ENCODE peak calls at places on chromosomes 4 and X, in nine cellular contexts. D is T47D, C is Kasumi-1, Z is EH, W is NCI-H1436 treated with DMSO at 0.1 percent for 48 hours, Y is non-pigmented ciliary epithelial cell, A is iris pigment epithelial cell, V is SW480, X is right cardiac atrium. K is an unnamed sample.

GRCh38 chr4:108168672-108169562 is at the start of gene LEF1:
- DNase-seq in Y (no peak), D (peak), X (peak), W (no peak), A (peak), V (peak), Z (peak), C (no peak), K (peak)

GRCh38 chr4:76831475-76832390 is 66.2 kb downstream of the SOWAHB start:
- DNase-seq in D (no peak), C (no peak), V (no peak), A (peak), W (no peak), Z (peak), X (no peak), Y (no peak), K (no peak)

GRCh38 chr4:53128959-53129358 is 236.9 kb downstream of the SCFD2 start:
- DNase-seq in X (no peak), W (no peak), C (no peak), Z (no peak), A (no peak), D (no peak), Y (no peak), V (no peak), K (peak)

GRCh38 chr4:20723019-20723418 is 22.8 kb downstream of the PACRGL start:
- DNase-seq in Z (peak), A (peak), C (no peak), D (no peak), W (no peak), V (no peak), Y (no peak), X (no peak), K (no peak)

GRCh38 chr4:139300431-139301142 is 718 bp upstream of the NAA15 start:
- DNase-seq in X (no peak), D (no peak), A (peak), C (peak), Z (peak), V (peak), Y (no peak), W (no peak), K (peak)

GRCh38 chr4:150656882-150657281 is 74.9 kb downstream of the MAB21L2 start:
- DNase-seq in Z (no peak), Y (no peak), A (no peak), X (no peak), W (no peak), D (no peak), V (no peak), C (peak), K (no peak)

GRCh38 chr4:139042981-139043460 is 27.4 kb downstream of the NOCT start:
- DNase-seq in Y (no peak), D (no peak), V (no peak), Z (no peak), A (no peak), X (peak), W (no peak), C (no peak), K (no peak)

GRCh38 chr4:15493411-15493810 is 23.7 kb downstream of the CC2D2A start:
- DNase-seq in A (peak), W (no peak), Y (no peak), V (no peak), X (no peak), C (no peak), D (no peak), Z (no peak), K (no peak)

GRCh38 chr4:8239661-8240060 is 29.9 kb upstream of the HTRA3 start:
- DNase-seq in Y (no peak), V (no peak), D (no peak), W (no peak), Z (no peak), A (no peak), C (no peak), X (peak), K (no peak)

GRCh38 chr4:143961084-143961483 is 55.7 kb upstream of the GYPE start:
- DNase-seq in A (no peak), C (no peak), X (no peak), Z (no peak), D (no peak), V (no peak), W (no peak), Y (no peak), K (no peak)

GRCh38 chrX:781216-782211 is 150.9 kb downstream of the SHOX start:
- DNase-seq in Z (no peak), D (no peak), Y (no peak), C (no peak), V (no peak), W (no peak), A (no peak), X (no peak), K (no peak)

GRCh38 chr4:142961866-142962265 is 115.8 kb upstream of the INPP4B start:
- DNase-seq in Y (no peak), W (no peak), A (no peak), X (no peak), C (peak), D (no peak), Z (no peak), V (no peak), K (no peak)

GRCh38 chrX:85140963-85141362 is 102.6 kb downstream of the SATL1 start:
- DNase-seq in W (no peak), D (no peak), A (no peak), Y (no peak), C (no peak), Z (no peak), X (no peak), V (no peak), K (no peak)

GRCh38 chr4:53315300-53315699 is 50.6 kb downstream of the SCFD2 start:
- DNase-seq in A (no peak), X (no peak), D (no peak), W (no peak), V (no peak), Z (no peak), C (no peak), Y (no peak), K (no peak)

GRCh38 chr4:7630559-7631287 is 196.0 kb upstream of the PSAPL1 start:
- DNase-seq in C (no peak), Z (peak), D (no peak), A (peak), W (no peak), V (peak), Y (peak), X (peak), K (peak)

GRCh38 chrX:139889760-139890159 is 43.1 kb downstream of the ATP11C start:
- DNase-seq in X (no peak), C (no peak), W (no peak), Z (peak), D (no peak), Y (no peak), V (no peak), A (peak), K (peak)

GRCh38 chrX:152912641-152913040 is 14.8 kb downstream of the ZNF185 start:
- DNase-seq in A (no peak), C (no peak), D (no peak), Z (no peak), V (no peak), W (no peak), Y (no peak), X (no peak), K (no peak)

GRCh38 chrX:20461576-20461975 is 194.9 kb upstream of the RPS6KA3 start:
- DNase-seq in W (no peak), D (no peak), V (no peak), Y (no peak), Z (peak), C (no peak), A (peak), X (no peak), K (peak)

GRCh38 chr4:33013280-33013679 is 2293.1 kb downstream of the PCDH7 start:
- DNase-seq in X (no peak), Y (no peak), A (no peak), W (no peak), V (no peak), Z (no peak), C (no peak), D (no peak), K (no peak)

GRCh38 chr4:119841361-119841760 is 212.8 kb upstream of the PDE5A start:
- DNase-seq in X (no peak), A (no peak), V (no peak), Y (no peak), W (no peak), C (no peak), Z (peak), D (no peak), K (no peak)

GRCh38 chr4:100819505-100819904 is 301.7 kb upstream of the EMCN start:
- DNase-seq in C (no peak), D (no peak), W (no peak), X (no peak), Y (no peak), Z (no peak), V (no peak), A (no peak), K (no peak)

GRCh38 chr4:13881880-13882279 is 254.4 kb upstream of the BOD1L1 start:
- DNase-seq in V (no peak), C (no peak), D (no peak), A (no peak), Y (no peak), Z (peak), X (no peak), W (no peak), K (peak)

GRCh38 chrX:773292-774025 is 142.9 kb downstream of the SHOX start:
- DNase-seq in A (no peak), Y (no peak), X (no peak), D (no peak), W (no peak), V (no peak), Z (no peak), C (no peak), K (no peak)

GRCh38 chr4:17763931-17764330 is 17.5 kb downstream of the FAM184B start:
- DNase-seq in C (no peak), D (no peak), V (no peak), X (no peak), Y (no peak), Z (no peak), W (no peak), A (no peak), K (no peak)

GRCh38 chrX:104270916-104271512 is 16.3 kb upstream of the ESX1 start:
- DNase-seq in W (no peak), A (peak), X (no peak), Z (peak), Y (no peak), D (no peak), C (peak), V (peak), K (peak)

GRCh38 chr4:10917475-10918103 is 233.0 kb upstream of the CLNK start:
- DNase-seq in A (no peak), W (peak), Y (no peak), Z (no peak), X (no peak), V (no peak), C (no peak), D (no peak), K (no peak)

GRCh38 chr4:4981427-4981826 is 37.8 kb downstream of the CYTL1 start:
- DNase-seq in C (no peak), A (no peak), D (no peak), X (no peak), Z (peak), W (no peak), Y (no peak), V (no peak), K (peak)

GRCh38 chrX:14672611-14673172 is 143.4 kb downstream of the GLRA2 start:
- DNase-seq in C (no peak), D (no peak), A (no peak), W (no peak), V (no peak), Z (no peak), Y (no peak), X (no peak), K (no peak)

GRCh38 chr4:123699823-123700822 is 303.5 kb downstream of the SPRY1 start:
- DNase-seq in D (no peak), X (no peak), Z (peak), A (peak), C (no peak), V (no peak), Y (peak), W (no peak), K (peak)

GRCh38 chrX:37349131-37350033 is at the start of gene PRRG1:
- DNase-seq in C (no peak), D (no peak), A (peak), V (peak), X (peak), Y (no peak), W (no peak), Z (peak), K (peak)

GRCh38 chr4:40562208-40562607 is 67.5 kb downstream of the RBM47 start:
- DNase-seq in D (no peak), V (no peak), W (no peak), C (no peak), Z (no peak), A (no peak), X (no peak), Y (no peak), K (no peak)

GRCh38 chr4:78100060-78100459 is 42.9 kb downstream of the FRAS1 start:
- DNase-seq in A (no peak), W (no peak), Z (peak), X (no peak), D (no peak), Y (no peak), C (no peak), V (no peak), K (no peak)

GRCh38 chr4:6983500-6984142 is 59.6 kb upstream of the TADA2B start:
- DNase-seq in A (no peak), X (no peak), Y (no peak), W (no peak), Z (no peak), D (no peak), V (no peak), C (peak), K (no peak)

GRCh38 chr4:8539661-8540060 is 40.5 kb upstream of the GPR78 start:
- DNase-seq in X (no peak), A (no peak), W (no peak), C (no peak), D (no peak), Y (no peak), Z (no peak), V (no peak), K (no peak)

GRCh38 chr4:2417196-2417764 is 1.2 kb downstream of the ZFYVE28 start:
- DNase-seq in D (peak), X (no peak), C (no peak), A (peak), Z (no peak), Y (no peak), V (no peak), W (no peak), K (no peak)

GRCh38 chr4:93791570-93792195 is 36.9 kb upstream of the ATOH1 start:
- DNase-seq in X (no peak), A (peak), D (peak), C (peak), Y (peak), W (no peak), Z (peak), V (peak), K (peak)